ENCODE peak calls at places on chromosomes 6 and 20, in four cellular contexts. One of them, this sample, is unnamed.

GRCh38 chr20:57657537-57658446 is 37.6 kb upstream of the ZBP1 start:
- DNase-seq in body of pancreas: peak
- DNase-seq in stomach: peak
- DNase-seq in adrenal gland: no peak
- DNase-seq in this sample: peak

GRCh38 chr6:152399409-152399808 is 237.8 kb downstream of the SYNE1 start:
- DNase-seq in body of pancreas: no peak
- DNase-seq in stomach: no peak
- DNase-seq in adrenal gland: no peak
- DNase-seq in this sample: no peak

GRCh38 chr20:4150095-4150492 is 134.7 kb upstream of the RNF24 start:
- DNase-seq in body of pancreas: no peak
- DNase-seq in stomach: no peak
- DNase-seq in adrenal gland: no peak
- DNase-seq in this sample: no peak

GRCh38 chr6:117417851-117418250 is 7.9 kb downstream of the ROS1 start:
- DNase-seq in body of pancreas: no peak
- DNase-seq in stomach: no peak
- DNase-seq in adrenal gland: no peak
- DNase-seq in this sample: no peak

GRCh38 chr6:16546851-16547250 is 214.4 kb downstream of the ATXN1 start:
- DNase-seq in body of pancreas: no peak
- DNase-seq in stomach: no peak
- DNase-seq in adrenal gland: no peak
- DNase-seq in this sample: no peak

GRCh38 chr6:31172973-31173384 is 2.5 kb upstream of the POU5F1 start:
- DNase-seq in body of pancreas: no peak
- DNase-seq in stomach: no peak
- DNase-seq in adrenal gland: no peak
- DNase-seq in this sample: no peak

GRCh38 chr6:93017213-93017612 is 402.1 kb downstream of the EPHA7 start:
- DNase-seq in body of pancreas: no peak
- DNase-seq in stomach: no peak
- DNase-seq in adrenal gland: no peak
- DNase-seq in this sample: no peak

GRCh38 chr6:109336221-109336955 is 45.9 kb downstream of the CD164 start:
- DNase-seq in body of pancreas: peak
- DNase-seq in stomach: peak
- DNase-seq in adrenal gland: peak
- DNase-seq in this sample: no peak

GRCh38 chr6:158758941-158759479 is 60.2 kb downstream of the EZR start:
- DNase-seq in body of pancreas: no peak
- DNase-seq in stomach: no peak
- DNase-seq in adrenal gland: no peak
- DNase-seq in this sample: no peak

DNA sequence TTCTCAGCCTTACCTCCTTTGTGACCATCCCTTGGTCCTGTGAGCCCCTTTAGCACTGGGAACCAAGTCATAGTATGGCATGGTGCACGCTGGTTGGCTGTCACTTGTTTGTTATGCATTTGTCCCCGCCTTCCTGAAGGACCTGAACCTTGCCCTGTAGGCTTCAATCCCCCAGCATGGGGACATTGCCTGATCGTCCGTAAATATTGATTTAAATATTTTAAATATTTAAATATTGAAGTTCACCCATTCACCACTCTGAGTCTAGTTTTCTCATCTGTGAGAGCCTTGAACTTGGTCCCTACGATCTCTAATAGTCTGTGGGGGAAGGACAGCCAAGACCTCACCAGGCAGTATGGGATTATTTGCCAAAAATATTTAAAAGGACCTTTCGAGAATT is 23.8 kb upstream of the PREX1 start:
- DNase-seq in body of pancreas: no peak
- DNase-seq in stomach: no peak
- DNase-seq in adrenal gland: no peak
- DNase-seq in this sample: no peak
- H3K27ac ChIP-seq in body of pancreas: no peak
- H3K27ac ChIP-seq in stomach: no peak
- H3K27ac ChIP-seq in adrenal gland: no peak
- H3K27ac ChIP-seq in this sample: no peak

GRCh38 chr6:110814488-110815259 is 595 bp downstream of the CDK19 start:
- DNase-seq in body of pancreas: peak
- DNase-seq in stomach: peak
- DNase-seq in adrenal gland: peak
- DNase-seq in this sample: peak
- TF ChIP-seq POLR2A in body of pancreas: no peak
- TF ChIP-seq POLR2A in stomach: no peak
- TF ChIP-seq POLR2A in adrenal gland: no peak
- TF ChIP-seq POLR2A in this sample: no peak

GRCh38 chr20:12638633-12639360 is 370.0 kb upstream of the SPTLC3 start:
- DNase-seq in body of pancreas: no peak
- DNase-seq in stomach: no peak
- DNase-seq in adrenal gland: no peak
- DNase-seq in this sample: no peak

GRCh38 chr20:12644481-12644880 is 364.3 kb upstream of the SPTLC3 start:
- DNase-seq in body of pancreas: no peak
- DNase-seq in stomach: no peak
- DNase-seq in adrenal gland: no peak
- DNase-seq in this sample: no peak

GRCh38 chr20:12640255-12640654 is 368.5 kb upstream of the SPTLC3 start:
- DNase-seq in body of pancreas: no peak
- DNase-seq in stomach: no peak
- DNase-seq in adrenal gland: no peak
- DNase-seq in this sample: no peak
- H3K27ac ChIP-seq in body of pancreas: no peak
- H3K27ac ChIP-seq in stomach: no peak
- H3K27ac ChIP-seq in adrenal gland: no peak
- H3K27ac ChIP-seq in this sample: no peak

DNA sequence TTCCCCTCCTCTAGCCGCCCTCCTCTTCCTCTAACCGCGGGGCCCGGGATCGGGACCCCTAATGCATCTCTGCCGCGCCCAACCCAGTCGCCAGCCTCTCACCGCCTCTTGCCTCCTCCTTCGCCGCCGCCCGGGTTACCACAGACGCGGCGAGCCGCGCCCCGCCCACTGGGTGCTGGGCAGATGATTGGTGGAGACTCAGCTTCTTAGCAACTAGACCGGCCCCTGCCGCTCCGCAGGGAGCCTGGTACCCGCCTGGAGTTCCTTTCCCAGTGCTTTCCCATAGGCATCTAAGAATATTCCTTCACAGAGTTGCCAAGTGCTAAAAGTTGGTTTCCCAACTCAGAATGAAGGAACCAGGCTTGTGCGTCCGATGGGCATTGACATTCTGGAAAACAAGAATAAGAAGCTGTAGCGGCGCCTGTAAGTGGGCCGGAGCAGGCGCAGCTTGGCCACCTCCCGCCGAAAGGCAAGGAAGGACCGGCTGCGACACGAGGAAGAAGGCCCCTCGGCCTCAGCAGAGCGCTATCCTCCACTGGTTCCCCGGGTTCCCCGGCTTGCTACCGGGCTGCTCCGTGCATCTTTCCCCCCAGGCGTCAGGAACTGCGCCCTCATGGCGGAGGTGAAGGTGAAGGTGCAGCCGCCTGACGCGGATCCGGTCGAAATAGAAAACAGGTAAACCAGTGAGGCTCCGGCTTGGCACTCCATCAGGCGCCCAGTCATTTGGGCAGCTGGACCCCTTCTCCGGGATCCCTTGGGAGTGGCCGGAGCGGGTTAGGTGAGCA is at the start of the genes DZANK1 and POLR3F:
- DNase-seq in body of pancreas: peak
- DNase-seq in stomach: peak
- DNase-seq in adrenal gland: peak
- DNase-seq in this sample: peak
- TF ChIP-seq POLR2A in body of pancreas: peak
- TF ChIP-seq POLR2A in stomach: no peak
- TF ChIP-seq POLR2A in adrenal gland: peak
- TF ChIP-seq POLR2A in this sample: peak

GRCh38 chr20:20604357-20604756 is 108.1 kb downstream of the RALGAPA2 start:
- DNase-seq in body of pancreas: no peak
- DNase-seq in stomach: no peak
- DNase-seq in adrenal gland: peak
- DNase-seq in this sample: no peak
- H3K27ac ChIP-seq in body of pancreas: no peak
- H3K27ac ChIP-seq in stomach: no peak
- H3K27ac ChIP-seq in adrenal gland: no peak
- H3K27ac ChIP-seq in this sample: no peak

DNA sequence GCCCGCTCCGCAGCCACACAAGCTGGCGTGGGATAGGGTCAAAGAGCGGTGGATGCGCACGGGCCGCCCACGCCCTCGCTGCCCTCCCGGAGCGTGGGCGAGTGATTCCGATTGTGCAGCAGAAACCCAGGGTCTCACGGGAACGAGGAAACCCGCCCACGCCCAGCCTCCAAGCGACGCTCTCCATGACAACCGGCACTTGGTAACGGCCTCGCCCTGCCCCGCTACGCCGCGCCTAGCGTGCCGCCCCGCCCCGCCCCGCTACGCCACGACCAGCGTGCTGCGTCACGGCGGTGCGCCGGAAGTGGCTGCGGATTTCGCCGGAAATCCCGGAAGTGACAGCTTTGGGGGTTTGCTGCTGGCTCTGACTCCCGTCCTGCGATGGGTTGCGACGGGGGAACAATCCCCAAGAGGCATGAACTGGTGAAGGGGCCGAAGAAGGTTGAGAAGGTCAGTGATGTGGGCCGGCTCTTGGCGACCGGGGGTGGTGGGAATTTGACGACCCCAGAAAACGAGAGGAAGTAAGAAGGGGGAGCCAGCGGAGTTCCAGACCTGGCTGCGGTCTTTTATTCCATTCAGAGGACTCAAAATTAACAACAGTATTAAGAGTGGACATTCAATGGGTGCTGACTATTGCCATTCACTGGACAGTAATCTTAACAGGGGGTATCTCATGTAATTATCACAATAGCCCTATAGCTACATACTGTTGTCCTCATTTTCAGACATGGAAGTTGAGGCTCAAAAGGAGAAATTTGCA is at the start of gene RTF2:
- DNase-seq in body of pancreas: peak
- DNase-seq in stomach: peak
- DNase-seq in adrenal gland: peak
- DNase-seq in this sample: peak
- TF ChIP-seq POLR2A in body of pancreas: no peak
- TF ChIP-seq POLR2A in stomach: no peak
- TF ChIP-seq POLR2A in adrenal gland: no peak
- TF ChIP-seq POLR2A in this sample: no peak

DNA sequence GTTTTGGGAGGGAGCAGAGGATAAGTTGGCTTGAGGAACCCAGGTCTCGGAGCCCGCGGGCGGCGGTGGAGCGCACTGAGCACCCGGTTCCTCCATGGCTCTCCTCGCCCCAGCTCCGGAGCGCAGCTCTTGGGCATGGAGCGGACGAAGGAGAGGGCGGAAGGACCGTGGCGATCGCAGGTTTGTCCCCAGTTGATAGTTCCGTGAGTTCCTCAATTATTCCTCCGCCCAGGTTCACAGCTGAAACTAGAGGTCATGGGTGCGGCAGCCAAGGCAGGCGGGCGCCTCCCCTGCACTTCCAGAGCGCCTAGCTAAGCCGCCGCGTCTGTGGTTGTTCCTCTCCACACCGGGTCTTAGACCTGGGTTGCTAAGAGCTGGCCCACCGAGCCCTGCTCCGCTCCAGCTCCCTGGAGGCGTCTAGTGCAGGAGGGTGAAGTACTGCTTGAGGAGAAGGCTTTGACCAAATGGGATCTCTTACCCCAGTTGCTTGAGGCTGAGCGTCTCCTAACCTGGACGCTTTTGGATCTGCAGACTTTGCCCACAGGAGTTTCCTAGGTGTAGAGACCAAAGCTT is at the start of gene HTR1B:
- DNase-seq in body of pancreas: no peak
- DNase-seq in stomach: peak
- DNase-seq in adrenal gland: no peak
- DNase-seq in this sample: no peak
- H3K27ac ChIP-seq in body of pancreas: no peak
- H3K27ac ChIP-seq in stomach: peak
- H3K27ac ChIP-seq in adrenal gland: no peak
- H3K27ac ChIP-seq in this sample: no peak

GRCh38 chr6:149863596-149863845 is 638 bp downstream of the LRP11 start:
- DNase-seq in body of pancreas: no peak
- DNase-seq in stomach: no peak
- DNase-seq in adrenal gland: no peak
- DNase-seq in this sample: no peak

GRCh38 chr6:149863846-149864577 is at the start of gene LRP11:
- DNase-seq in body of pancreas: peak
- DNase-seq in stomach: peak
- DNase-seq in adrenal gland: peak
- DNase-seq in this sample: peak

GRCh38 chr6:149864578-149865535 is 698 bp upstream of the LRP11 start:
- DNase-seq in body of pancreas: peak
- DNase-seq in stomach: peak
- DNase-seq in adrenal gland: peak
- DNase-seq in this sample: no peak

GRCh38 chr6:149861603-149862423 is 2.3 kb downstream of the LRP11 start:
- DNase-seq in body of pancreas: no peak
- DNase-seq in stomach: no peak
- DNase-seq in adrenal gland: peak
- DNase-seq in this sample: no peak

DNA sequence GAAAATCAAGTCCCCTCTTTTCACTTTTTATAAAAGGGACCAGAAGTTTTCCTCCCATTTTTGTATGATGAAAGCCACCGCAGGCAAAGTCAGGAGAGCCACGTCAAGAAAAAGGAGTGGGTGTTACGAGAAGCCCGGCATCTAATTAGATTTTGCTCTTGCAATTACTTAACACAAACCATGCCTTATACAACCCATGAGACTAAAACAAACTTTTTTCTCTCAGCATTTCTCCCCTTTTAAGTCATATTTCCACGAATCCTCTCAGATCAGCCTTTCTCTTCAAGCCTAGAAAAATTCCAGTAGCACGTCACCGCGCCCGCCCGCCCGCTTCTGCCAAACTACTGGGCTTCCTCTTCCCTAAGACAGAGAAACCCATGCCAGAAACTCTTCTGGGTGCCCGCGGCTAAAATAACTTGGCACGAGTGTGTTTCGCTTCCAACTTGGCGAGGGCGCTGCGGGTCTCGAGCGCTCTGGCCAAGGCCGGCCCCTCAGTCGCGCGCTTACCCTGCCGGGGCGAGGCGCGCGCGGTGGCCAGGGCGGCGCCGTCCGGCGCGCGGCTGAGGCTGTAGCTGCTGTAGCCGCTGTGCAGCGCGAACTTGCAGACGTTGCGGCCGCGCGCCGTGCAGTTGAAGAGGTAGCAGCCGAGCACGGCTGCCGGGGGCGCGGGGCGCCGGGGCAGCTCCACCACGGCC is 1.1 kb downstream of the LRP11 start:
- DNase-seq in body of pancreas: peak
- DNase-seq in stomach: peak
- DNase-seq in adrenal gland: peak
- DNase-seq in this sample: peak
- TF ChIP-seq POLR2A in body of pancreas: peak
- TF ChIP-seq POLR2A in stomach: no peak
- TF ChIP-seq POLR2A in adrenal gland: peak
- TF ChIP-seq POLR2A in this sample: no peak

DNA sequence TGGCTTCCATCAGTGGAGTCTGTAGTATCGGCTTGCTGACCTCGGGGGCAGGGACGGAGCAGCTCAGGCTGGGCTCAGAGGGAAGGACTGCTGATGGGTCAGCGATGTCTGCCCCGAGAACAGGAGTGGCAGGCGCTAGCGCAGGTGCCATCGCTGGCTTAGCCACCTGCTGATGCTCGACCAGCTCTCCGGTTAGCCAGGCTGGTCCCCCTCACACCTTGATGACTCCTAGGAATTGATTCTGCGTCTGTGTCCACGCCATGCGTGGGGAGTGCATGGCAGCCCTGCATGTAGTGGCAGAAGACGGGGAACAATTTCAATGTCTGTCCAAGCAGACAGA is 6.6 kb downstream of the SS18L1 start:
- DNase-seq in body of pancreas: no peak
- DNase-seq in stomach: no peak
- DNase-seq in adrenal gland: no peak
- DNase-seq in this sample: no peak
- H3K27ac ChIP-seq in body of pancreas: no peak
- H3K27ac ChIP-seq in stomach: no peak
- H3K27ac ChIP-seq in adrenal gland: no peak
- H3K27ac ChIP-seq in this sample: no peak